ENCODE peak calls at places on chromosomes 13 and 19, in five cellular contexts. One of them, this sample, is unnamed.

GRCh38 chr13:71290963-71291937 is 575.8 kb downstream of the DACH1 start:
- DNase-seq in retina: no peak
- DNase-seq in left ventricle myocardium inferior: no peak
- DNase-seq in caudate nucleus: no peak
- DNase-seq in C1 segment of cervical spinal cord: no peak
- DNase-seq in this sample: peak

GRCh38 chr19:8168537-8168936 is 19.1 kb upstream of the FBN3 start:
- DNase-seq in left ventricle myocardium inferior: no peak
- DNase-seq in C1 segment of cervical spinal cord: no peak
- DNase-seq in retina: no peak
- DNase-seq in caudate nucleus: no peak
- DNase-seq in this sample: no peak

GRCh38 chr13:40158218-40158617 is 502.8 kb downstream of the COG6 start:
- DNase-seq in C1 segment of cervical spinal cord: no peak
- DNase-seq in retina: no peak
- DNase-seq in left ventricle myocardium inferior: no peak
- DNase-seq in caudate nucleus: no peak
- DNase-seq in this sample: no peak

GRCh38 chr13:46893820-46894533 is 2.9 kb downstream of the HTR2A start:
- DNase-seq in left ventricle myocardium inferior: peak
- DNase-seq in caudate nucleus: peak
- DNase-seq in retina: peak
- DNase-seq in C1 segment of cervical spinal cord: peak
- DNase-seq in this sample: peak

GRCh38 chr19:47628058-47628771 is 19.3 kb downstream of the BICRA start:
- DNase-seq in caudate nucleus: no peak
- DNase-seq in retina: no peak
- DNase-seq in left ventricle myocardium inferior: no peak
- DNase-seq in C1 segment of cervical spinal cord: no peak
- DNase-seq in this sample: no peak

GRCh38 chr13:24500977-24501376 is 11.6 kb downstream of the PARP4 start:
- DNase-seq in retina: no peak
- DNase-seq in left ventricle myocardium inferior: no peak
- DNase-seq in caudate nucleus: no peak
- DNase-seq in C1 segment of cervical spinal cord: no peak
- DNase-seq in this sample: no peak

GRCh38 chr13:21399741-21400140 is 59.4 kb downstream of the ZDHHC20 start:
- DNase-seq in C1 segment of cervical spinal cord: no peak
- DNase-seq in left ventricle myocardium inferior: no peak
- DNase-seq in caudate nucleus: no peak
- DNase-seq in retina: no peak
- DNase-seq in this sample: no peak

GRCh38 chr13:73074101-73074500 is 15.3 kb downstream of the KLF5 start:
- DNase-seq in C1 segment of cervical spinal cord: no peak
- DNase-seq in caudate nucleus: no peak
- DNase-seq in retina: no peak
- DNase-seq in left ventricle myocardium inferior: no peak
- DNase-seq in this sample: no peak

GRCh38 chr13:46113596-46113995 is 8.8 kb upstream of the CPB2 start:
- DNase-seq in caudate nucleus: no peak
- DNase-seq in left ventricle myocardium inferior: no peak
- DNase-seq in C1 segment of cervical spinal cord: no peak
- DNase-seq in retina: no peak
- DNase-seq in this sample: no peak

GRCh38 chr19:7326105-7326877 is 22.4 kb upstream of the ARHGEF18 start:
- DNase-seq in retina: no peak
- DNase-seq in C1 segment of cervical spinal cord: no peak
- DNase-seq in left ventricle myocardium inferior: no peak
- DNase-seq in caudate nucleus: no peak
- DNase-seq in this sample: no peak

GRCh38 chr13:67119481-67119883 is 110.7 kb downstream of the PCDH9 start:
- DNase-seq in C1 segment of cervical spinal cord: no peak
- DNase-seq in caudate nucleus: no peak
- DNase-seq in left ventricle myocardium inferior: no peak
- DNase-seq in retina: no peak
- DNase-seq in this sample: no peak

GRCh38 chr19:19540707-19541515 is 2.8 kb downstream of the CILP2 start:
- DNase-seq in C1 segment of cervical spinal cord: no peak
- DNase-seq in caudate nucleus: no peak
- DNase-seq in retina: peak
- DNase-seq in left ventricle myocardium inferior: no peak
- DNase-seq in this sample: peak

GRCh38 chr13:91768746-91769145 is 370.3 kb downstream of the GPC5 start:
- DNase-seq in caudate nucleus: no peak
- DNase-seq in C1 segment of cervical spinal cord: no peak
- DNase-seq in retina: no peak
- DNase-seq in left ventricle myocardium inferior: no peak
- DNase-seq in this sample: no peak

GRCh38 chr19:51186323-51186722 is 38.6 kb upstream of the CD33 start:
- DNase-seq in caudate nucleus: no peak
- DNase-seq in C1 segment of cervical spinal cord: no peak
- DNase-seq in left ventricle myocardium inferior: no peak
- DNase-seq in retina: no peak
- DNase-seq in this sample: no peak

GRCh38 chr19:18639706-18640105 is 2.9 kb downstream of the KLHL26 start:
- DNase-seq in C1 segment of cervical spinal cord: no peak
- DNase-seq in left ventricle myocardium inferior: no peak
- DNase-seq in caudate nucleus: no peak
- DNase-seq in retina: no peak
- DNase-seq in this sample: no peak

GRCh38 chr13:37143901-37144300 is 38.4 kb upstream of the CSNK1A1L start:
- DNase-seq in left ventricle myocardium inferior: no peak
- DNase-seq in caudate nucleus: no peak
- DNase-seq in retina: no peak
- DNase-seq in C1 segment of cervical spinal cord: no peak
- DNase-seq in this sample: no peak

GRCh38 chr19:49109051-49109450 is 5.1 kb upstream of the LIN7B start:
- DNase-seq in left ventricle myocardium inferior: no peak
- DNase-seq in C1 segment of cervical spinal cord: no peak
- DNase-seq in caudate nucleus: no peak
- DNase-seq in retina: no peak
- DNase-seq in this sample: no peak

GRCh38 chr19:47378246-47378645 is 29.1 kb downstream of the DHX34 start:
- DNase-seq in caudate nucleus: no peak
- DNase-seq in C1 segment of cervical spinal cord: no peak
- DNase-seq in retina: no peak
- DNase-seq in left ventricle myocardium inferior: no peak
- DNase-seq in this sample: no peak

GRCh38 chr13:23889598-23890224 is 511 bp upstream of the MIPEP start:
- DNase-seq in caudate nucleus: no peak
- DNase-seq in C1 segment of cervical spinal cord: no peak
- DNase-seq in left ventricle myocardium inferior: no peak
- DNase-seq in retina: peak
- DNase-seq in this sample: no peak